ENCODE peak calls at places on chromosomes 13 and 19, in seven cellular contexts. One of them, this sample, is unnamed. For H3K9me3, the result is how much of the 10 kb centered on the place peaks cover.

GRCh38 chr13:40582531-40582930 is 83.9 kb downstream of the FOXO1 start:
- DNase-seq in BE2C: no peak
- DNase-seq in A549: no peak
- DNase-seq in body of pancreas: no peak
- DNase-seq in WERI-Rb-1: no peak
- DNase-seq in ovary: no peak
- DNase-seq in tibial artery: no peak
- DNase-seq in this sample: no peak

GRCh38 chr19:38293281-38293680 is 10.8 kb upstream of the C19orf33 start:
- DNase-seq in A549: no peak
- DNase-seq in tibial artery: no peak
- DNase-seq in BE2C: no peak
- DNase-seq in WERI-Rb-1: peak
- DNase-seq in ovary: no peak
- DNase-seq in body of pancreas: no peak
- DNase-seq in this sample: no peak

GRCh38 chr13:111874981-111875380 is 192.0 kb upstream of the SOX1 start:
- DNase-seq in BE2C: no peak
- DNase-seq in tibial artery: no peak
- DNase-seq in body of pancreas: no peak
- DNase-seq in WERI-Rb-1: no peak
- DNase-seq in ovary: no peak
- DNase-seq in A549: no peak
- DNase-seq in this sample: no peak

GRCh38 chr13:71718931-71719330 is 148.1 kb downstream of the DACH1 start:
- DNase-seq in WERI-Rb-1: no peak
- DNase-seq in BE2C: no peak
- DNase-seq in tibial artery: no peak
- DNase-seq in ovary: no peak
- DNase-seq in body of pancreas: no peak
- DNase-seq in A549: no peak
- DNase-seq in this sample: no peak

GRCh38 chr13:85970727-85971126 is 171.5 kb upstream of the SLITRK6 start:
- DNase-seq in BE2C: no peak
- DNase-seq in body of pancreas: no peak
- DNase-seq in A549: no peak
- DNase-seq in tibial artery: no peak
- DNase-seq in WERI-Rb-1: no peak
- DNase-seq in ovary: no peak
- DNase-seq in this sample: no peak

GRCh38 chr13:66354880-66355279 is 875.3 kb downstream of the PCDH9 start:
- DNase-seq in A549: no peak
- DNase-seq in body of pancreas: no peak
- DNase-seq in WERI-Rb-1: no peak
- DNase-seq in BE2C: no peak
- DNase-seq in tibial artery: no peak
- DNase-seq in ovary: no peak
- DNase-seq in this sample: no peak

GRCh38 chr13:97310809-97311436 is 88.8 kb downstream of the MBNL2 start:
- DNase-seq in ovary: no peak
- DNase-seq in BE2C: no peak
- DNase-seq in tibial artery: no peak
- DNase-seq in body of pancreas: no peak
- DNase-seq in WERI-Rb-1: no peak
- DNase-seq in A549: no peak
- DNase-seq in this sample: no peak

GRCh38 chr13:32476021-32476731 is 48.2 kb upstream of the N4BP2L1 start:
- DNase-seq in tibial artery: no peak
- DNase-seq in WERI-Rb-1: no peak
- DNase-seq in ovary: no peak
- DNase-seq in A549: no peak
- DNase-seq in body of pancreas: no peak
- DNase-seq in BE2C: no peak
- DNase-seq in this sample: no peak

GRCh38 chr13:36131215-36131930 is at the start of gene DCLK1:
- DNase-seq in body of pancreas: peak
- DNase-seq in BE2C: peak
- DNase-seq in WERI-Rb-1: peak
- DNase-seq in ovary: peak
- DNase-seq in A549: no peak
- DNase-seq in tibial artery: peak
- DNase-seq in this sample: no peak

GRCh38 chr19:2235396-2236284 is 489 bp downstream of the PLEKHJ1 start:
- DNase-seq in WERI-Rb-1: peak
- DNase-seq in BE2C: no peak
- DNase-seq in ovary: no peak
- DNase-seq in tibial artery: no peak
- DNase-seq in A549: no peak
- DNase-seq in body of pancreas: peak
- DNase-seq in this sample: peak

GRCh38 chr13:103203750-103204330 is 137.6 kb upstream of the SLC10A2 start:
- DNase-seq in body of pancreas: no peak
- DNase-seq in BE2C: no peak
- DNase-seq in A549: no peak
- DNase-seq in ovary: no peak
- DNase-seq in WERI-Rb-1: no peak
- DNase-seq in tibial artery: no peak
- DNase-seq in this sample: no peak

GRCh38 chr13:96025283-96025682 is 27.9 kb downstream of the UGGT2 start:
- DNase-seq in A549: no peak
- DNase-seq in tibial artery: no peak
- DNase-seq in WERI-Rb-1: no peak
- DNase-seq in ovary: no peak
- DNase-seq in body of pancreas: no peak
- DNase-seq in BE2C: no peak
- DNase-seq in this sample: no peak

GRCh38 chr19:17243854-17244617 is 1.7 kb downstream of the NR2F6 start:
- DNase-seq in WERI-Rb-1: peak
- DNase-seq in tibial artery: peak
- DNase-seq in BE2C: peak
- DNase-seq in A549: no peak
- DNase-seq in ovary: peak
- DNase-seq in body of pancreas: peak
- DNase-seq in this sample: peak

GRCh38 chr13:35672611-35673010 is 196.1 kb upstream of the MAB21L1 start:
- DNase-seq in A549: no peak
- DNase-seq in tibial artery: no peak
- DNase-seq in BE2C: no peak
- DNase-seq in body of pancreas: no peak
- DNase-seq in ovary: no peak
- DNase-seq in WERI-Rb-1: peak
- DNase-seq in this sample: no peak

GRCh38 chr19:13689050-13689449 is 75.3 kb upstream of the MRI1 start:
- DNase-seq in ovary: no peak
- DNase-seq in WERI-Rb-1: no peak
- DNase-seq in A549: no peak
- DNase-seq in BE2C: peak
- DNase-seq in body of pancreas: no peak
- DNase-seq in tibial artery: no peak
- DNase-seq in this sample: peak

GRCh38 chr19:898663-899062 is 5.4 kb downstream of the RNU6-9 start:
- DNase-seq in A549: no peak
- DNase-seq in tibial artery: no peak
- DNase-seq in BE2C: peak
- DNase-seq in WERI-Rb-1: no peak
- DNase-seq in body of pancreas: peak
- DNase-seq in ovary: no peak
- DNase-seq in this sample: no peak

GRCh38 chr19:16619456-16619855 is 8.5 kb downstream of the MED26 start:
- DNase-seq in A549: no peak
- DNase-seq in WERI-Rb-1: no peak
- DNase-seq in BE2C: no peak
- DNase-seq in tibial artery: no peak
- DNase-seq in ovary: no peak
- DNase-seq in body of pancreas: peak
- DNase-seq in this sample: no peak

GRCh38 chr19:45578861-45579260 is 5.7 kb downstream of the OPA3 start:
- DNase-seq in BE2C: no peak
- DNase-seq in body of pancreas: no peak
- DNase-seq in tibial artery: no peak
- DNase-seq in WERI-Rb-1: no peak
- DNase-seq in ovary: no peak
- DNase-seq in A549: no peak
- DNase-seq in this sample: no peak

GRCh38 chr19:19278315-19278714 is 5.2 kb upstream of the TM6SF2 start:
- DNase-seq in body of pancreas: no peak
- DNase-seq in ovary: no peak
- DNase-seq in BE2C: no peak
- DNase-seq in WERI-Rb-1: peak
- DNase-seq in A549: no peak
- DNase-seq in tibial artery: no peak
- DNase-seq in this sample: no peak
- TF ChIP-seq CTCF in body of pancreas: no peak
- TF ChIP-seq CTCF in ovary: no peak
- TF ChIP-seq CTCF in BE2C: no peak
- TF ChIP-seq CTCF in WERI-Rb-1: no peak
- TF ChIP-seq CTCF in A549: no peak
- TF ChIP-seq CTCF in tibial artery: no peak
- TF ChIP-seq CTCF in this sample: no peak

GRCh38 chr19:53409505-53410204 is 14.7 kb downstream of the ZNF765 start:
- DNase-seq in body of pancreas: no peak
- DNase-seq in ovary: no peak
- DNase-seq in BE2C: no peak
- DNase-seq in WERI-Rb-1: no peak
- DNase-seq in A549: no peak
- DNase-seq in tibial artery: no peak
- DNase-seq in this sample: no peak
- H3K9me3 ChIP-seq in body of pancreas: under half
- H3K9me3 ChIP-seq in ovary: under half
- H3K9me3 ChIP-seq in BE2C: under half
- H3K9me3 ChIP-seq in WERI-Rb-1: under half
- H3K9me3 ChIP-seq in A549: half or more
- H3K9me3 ChIP-seq in tibial artery: half or more
- H3K9me3 ChIP-seq in this sample: under half

GRCh38 chr13:49248433-49249002 is 793 bp downstream of the CDADC1 start:
- DNase-seq in body of pancreas: no peak
- DNase-seq in WERI-Rb-1: no peak
- DNase-seq in tibial artery: peak
- DNase-seq in BE2C: no peak
- DNase-seq in ovary: no peak
- DNase-seq in A549: peak
- DNase-seq in this sample: no peak
- TF ChIP-seq CTCF in body of pancreas: no peak
- TF ChIP-seq CTCF in WERI-Rb-1: no peak
- TF ChIP-seq CTCF in tibial artery: no peak
- TF ChIP-seq CTCF in BE2C: peak
- TF ChIP-seq CTCF in ovary: no peak
- TF ChIP-seq CTCF in A549: no peak
- TF ChIP-seq CTCF in this sample: no peak

DNA sequence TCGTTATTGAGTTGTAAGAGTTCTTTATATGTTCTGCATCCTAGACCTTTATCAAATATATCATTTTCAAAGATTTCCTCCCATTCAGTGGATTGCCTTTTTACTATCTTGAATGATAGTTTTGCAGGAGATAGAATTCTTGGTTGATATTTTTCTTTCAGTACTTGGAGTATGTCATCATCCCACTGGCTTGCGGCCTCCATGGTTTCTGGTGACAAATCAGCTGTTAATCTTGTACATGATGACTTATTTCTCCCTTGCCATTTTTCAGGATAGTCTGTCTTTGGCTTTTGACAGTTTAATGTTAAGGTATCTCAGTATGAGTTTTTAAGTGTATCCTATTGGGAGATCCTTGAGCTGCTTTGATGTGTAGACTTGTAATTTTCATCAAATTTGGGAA is 8.5 kb downstream of the ZNF557 start:
- DNase-seq in A549: no peak
- DNase-seq in ovary: no peak
- DNase-seq in body of pancreas: no peak
- DNase-seq in BE2C: no peak
- DNase-seq in tibial artery: no peak
- DNase-seq in WERI-Rb-1: no peak
- DNase-seq in this sample: no peak
- H3K9me3 ChIP-seq in A549: half or more
- H3K9me3 ChIP-seq in ovary: half or more
- H3K9me3 ChIP-seq in body of pancreas: under half
- H3K9me3 ChIP-seq in BE2C: under half
- H3K9me3 ChIP-seq in tibial artery: half or more
- H3K9me3 ChIP-seq in WERI-Rb-1: under half
- H3K9me3 ChIP-seq in this sample: under half

DNA sequence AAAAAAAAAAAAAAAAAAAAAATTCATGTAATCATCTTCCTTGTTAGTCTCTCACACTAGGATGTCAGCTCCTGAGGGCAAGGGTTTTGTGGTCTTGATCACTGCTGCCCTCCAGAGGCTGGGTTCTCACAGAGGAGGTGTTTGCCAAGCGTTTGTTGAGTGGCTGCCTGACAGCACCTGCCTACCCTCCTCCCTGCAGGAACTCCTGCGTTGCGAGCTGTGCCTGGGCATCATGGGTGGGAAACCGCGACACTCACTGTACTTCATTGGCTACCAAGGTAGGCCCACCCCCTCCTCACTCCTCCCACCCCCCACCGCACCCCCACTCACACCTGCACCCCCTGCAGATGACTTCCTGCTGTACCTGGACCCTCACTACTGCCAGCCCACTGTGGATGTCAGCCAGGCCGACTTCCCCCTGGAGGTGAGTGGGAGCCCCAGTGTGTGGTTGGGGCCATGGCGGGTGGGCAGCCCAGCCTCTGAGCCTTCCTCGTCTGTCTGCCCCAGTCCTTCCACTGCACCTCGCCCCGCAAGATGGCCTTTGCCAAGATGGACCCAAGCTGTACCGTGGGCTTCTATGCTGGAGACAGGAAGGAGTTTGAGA is 8.1 kb downstream of the ATG4D start:
- DNase-seq in ovary: no peak
- DNase-seq in tibial artery: no peak
- DNase-seq in body of pancreas: peak
- DNase-seq in BE2C: peak
- DNase-seq in WERI-Rb-1: peak
- DNase-seq in A549: no peak
- DNase-seq in this sample: no peak
- TF ChIP-seq CTCF in ovary: no peak
- TF ChIP-seq CTCF in tibial artery: no peak
- TF ChIP-seq CTCF in body of pancreas: no peak
- TF ChIP-seq CTCF in BE2C: peak
- TF ChIP-seq CTCF in WERI-Rb-1: peak
- TF ChIP-seq CTCF in A549: no peak
- TF ChIP-seq CTCF in this sample: no peak

GRCh38 chr19:8840708-8841107 is 8.5 kb downstream of the MBD3L1 start:
- DNase-seq in A549: no peak
- DNase-seq in body of pancreas: no peak
- DNase-seq in WERI-Rb-1: no peak
- DNase-seq in ovary: no peak
- DNase-seq in tibial artery: no peak
- DNase-seq in BE2C: no peak
- DNase-seq in this sample: no peak
- H3K9me3 ChIP-seq in A549: under half
- H3K9me3 ChIP-seq in body of pancreas: under half
- H3K9me3 ChIP-seq in WERI-Rb-1: under half
- H3K9me3 ChIP-seq in ovary: under half
- H3K9me3 ChIP-seq in tibial artery: under half
- H3K9me3 ChIP-seq in BE2C: under half
- H3K9me3 ChIP-seq in this sample: under half

DNA sequence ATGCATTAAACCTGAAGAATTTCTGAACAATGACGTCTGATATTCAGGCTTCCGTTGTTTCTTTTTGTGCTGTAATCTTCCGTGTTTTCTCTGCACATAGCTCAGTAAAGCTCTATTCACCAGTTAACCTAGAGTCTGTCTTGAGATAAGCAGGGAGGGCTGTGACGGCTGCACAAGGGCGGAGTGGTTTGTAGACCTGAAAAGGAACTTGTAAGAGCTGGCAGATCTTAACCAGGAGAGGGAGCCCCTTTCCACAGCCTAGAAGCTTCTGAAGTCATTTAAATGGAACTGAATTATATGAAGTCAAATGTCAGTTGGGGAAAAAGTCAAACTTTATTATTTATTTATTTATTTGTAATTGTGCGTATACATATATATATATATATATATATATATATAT is 27.5 kb downstream of the DPRX start:
- DNase-seq in ovary: no peak
- DNase-seq in BE2C: no peak
- DNase-seq in WERI-Rb-1: peak
- DNase-seq in tibial artery: no peak
- DNase-seq in body of pancreas: no peak
- DNase-seq in A549: no peak
- DNase-seq in this sample: peak
- TF ChIP-seq CTCF in ovary: no peak
- TF ChIP-seq CTCF in BE2C: no peak
- TF ChIP-seq CTCF in WERI-Rb-1: no peak
- TF ChIP-seq CTCF in tibial artery: no peak
- TF ChIP-seq CTCF in body of pancreas: no peak
- TF ChIP-seq CTCF in A549: no peak
- TF ChIP-seq CTCF in this sample: peak